ENCODE peak calls at places on chromosome 15, in eight cellular contexts. R is COLO829, J is germinal center, B is NCI-H345, W is WTC11, A is aorta, H is HCEC 1CT, Y is A172. D is an unnamed sample.

GRCh38 chr15:89367485-89368451 is 33.1 kb upstream of the POLG start:
- DNase-seq in R (peak), J (peak), B (peak), W (peak), A (peak), H (no peak), Y (no peak), D (no peak)

GRCh38 chr15:25670025-25670554 is 193.0 kb downstream of the ATP10A start:
- DNase-seq in R (peak), J (no peak), B (no peak), W (peak), A (peak), H (no peak), Y (no peak), D (no peak)

GRCh38 chr15:63950911-63951481 is 95.3 kb downstream of the DAPK2 start:
- DNase-seq in R (no peak), J (no peak), B (no peak), W (no peak), A (peak), H (peak), Y (peak), D (peak)

GRCh38 chr15:77867266-77868047 is 210.1 kb downstream of the TBC1D2B start:
- DNase-seq in R (no peak), J (no peak), B (no peak), W (no peak), A (peak), H (no peak), Y (no peak), D (no peak)

GRCh38 chr15:73691398-73691797 is 7.2 kb downstream of the CD276 start:
- DNase-seq in R (peak), J (no peak), B (no peak), W (peak), A (peak), H (peak), Y (peak), D (no peak)

GRCh38 chr15:84949845-84950569 is 31.6 kb upstream of the PDE8A start:
- DNase-seq in R (no peak), J (no peak), B (no peak), W (no peak), A (no peak), H (no peak), Y (no peak), D (no peak)

GRCh38 chr15:44193651-44194396 is 1.2 kb downstream of the FRMD5 start:
- DNase-seq in R (no peak), J (no peak), B (peak), W (peak), A (no peak), H (peak), Y (peak), D (peak)

GRCh38 chr15:40128746-40129660 is 20.3 kb upstream of the BMF start:
- DNase-seq in R (no peak), J (no peak), B (no peak), W (no peak), A (no peak), H (no peak), Y (no peak), D (no peak)

GRCh38 chr15:39624806-39625205 is 43.9 kb downstream of the THBS1 start:
- DNase-seq in R (no peak), J (no peak), B (no peak), W (no peak), A (peak), H (peak), Y (peak), D (peak)

GRCh38 chr15:70665599-70665998 is 97.8 kb downstream of the UACA start:
- DNase-seq in R (no peak), J (no peak), B (no peak), W (no peak), A (no peak), H (no peak), Y (no peak), D (no peak)

D was measured in M059J.